ENCODE peak calls at places on chromosomes 7 and 10, in eight cellular contexts. Y, L, V, X, T, I, U and D are unnamed samples.
A peak's percentile ranks its signal among the peaks of the same experiment; 100 is the strongest.

GRCh38 chr7:155533120-155533826 is 13.1 kb downstream of the CNPY1 start:
- DNase-seq in Y (no peak), L (no peak), V (no peak), X (no peak), T (no peak), I (no peak), U (no peak), D (no peak)

GRCh38 chr10:97822261-97822687 is 27.4 kb upstream of the GOLGA7B start:
- DNase-seq in Y (no peak), L (no peak), V (no peak), X (no peak), T (no peak), I (no peak), U (no peak), D (no peak)

GRCh38 chr10:85558533-85558932 is 808.1 kb downstream of the GRID1 start:
- DNase-seq in Y (no peak), L (no peak), V (no peak), X (no peak), T (no peak), I (no peak), U (peak; percentile 21), D (no peak)

GRCh38 chr10:26627320-26627719 is 70.2 kb upstream of the PDSS1 start:
- DNase-seq in Y (no peak), L (no peak), V (no peak), X (peak; percentile 11), T (no peak), I (no peak), U (no peak), D (peak; percentile 17)

GRCh38 chr10:132937861-132938260 is 4.5 kb downstream of the CFAP46 start:
- DNase-seq in Y (no peak), L (no peak), V (no peak), X (no peak), T (no peak), I (no peak), U (no peak), D (no peak)

GRCh38 chr7:120714945-120715344 is 143.0 kb downstream of the TSPAN12 start:
- DNase-seq in Y (no peak), L (no peak), V (no peak), X (no peak), T (peak; percentile 19), I (no peak), U (no peak), D (no peak)

GRCh38 chr10:87734987-87735827 is 75.5 kb downstream of the PAPSS2 start:
- DNase-seq in Y (peak; percentile 24), L (peak; percentile 54), V (peak; percentile 3), X (peak; percentile 57), T (peak; percentile 68), I (peak; percentile 66), U (peak; percentile 16), D (peak; percentile 22)

GRCh38 chr10:43228783-43229207 is 38.1 kb downstream of the RASGEF1A start:
- DNase-seq in Y (no peak), L (no peak), V (no peak), X (no peak), T (no peak), I (no peak), U (peak; percentile 3), D (no peak)

GRCh38 chr10:85036661-85037060 is 708.3 kb downstream of the CCSER2 start:
- DNase-seq in Y (no peak), L (no peak), V (no peak), X (no peak), T (no peak), I (no peak), U (no peak), D (no peak)

GRCh38 chr10:69663548-69663947 is 33.5 kb downstream of the FAM241B start:
- DNase-seq in Y (no peak), L (no peak), V (no peak), X (no peak), T (no peak), I (peak; percentile 40), U (no peak), D (peak; percentile 67)

GRCh38 chr7:44977956-44978355 is 859 bp downstream of the MYO1G start:
- DNase-seq in Y (no peak), L (no peak), V (no peak), X (no peak), T (no peak), I (no peak), U (peak; percentile 59), D (no peak)

GRCh38 chr7:138945169-138945568 is 36.0 kb downstream of the KIAA1549 start:
- DNase-seq in Y (no peak), L (no peak), V (no peak), X (no peak), T (no peak), I (peak; percentile 43), U (no peak), D (no peak)

GRCh38 chr7:78764571-78764970 is 688.9 kb downstream of the MAGI2 start:
- DNase-seq in Y (no peak), L (no peak), V (no peak), X (no peak), T (no peak), I (no peak), U (no peak), D (no peak)

GRCh38 chr10:37436361-37436760 is 311.0 kb downstream of the ANKRD30A start:
- DNase-seq in Y (no peak), L (no peak), V (no peak), X (no peak), T (no peak), I (no peak), U (no peak), D (no peak)